ENCODE peak calls at places on chromosome 16, in eight cellular contexts. F is CD4-positive, alpha-beta T cell; Q is IMR-90; R is stimulated activated CD4-positive, alpha-beta T cell treated with anti-CD3 and anti-CD28 coated beads, Interleukin-2, amount 100 ng/mL, for 48 hours; S is NCI-H460; Y is epithelial cell of esophagus; N is lung; H is AG08396. O is an unnamed sample.
A peak's percentile ranks its signal among the peaks of the same experiment; 100 is the strongest.

GRCh38 chr16:89555265-89555664 is 5.2 kb upstream of the RPL13 start:
- DNase-seq in Y (no peak), N (no peak), H (no peak), F (no peak), Q (no peak), R (no peak), S (no peak), O (no peak)

GRCh38 chr16:51538707-51539604 is 387.9 kb upstream of the SALL1 start:
- DNase-seq in H (peak; percentile 77), R (no peak), S (no peak), Q (peak; percentile 92), F (no peak), N (no peak), Y (peak; percentile 91), O (no peak)

GRCh38 chr16:11612110-11612981 is 25.6 kb upstream of the LITAF start:
- DNase-seq in S (no peak), N (peak; percentile 87), H (no peak), R (no peak), Y (peak; percentile 80), Q (no peak), F (no peak), O (no peak)

GRCh38 chr16:28277537-28278388 is 14.6 kb upstream of the SBK1 start:
- DNase-seq in H (peak; percentile 87), S (peak; percentile 79), Q (peak; percentile 63), N (peak; percentile 86), F (peak; percentile 86), R (peak; percentile 90), Y (peak; percentile 73), O (peak; percentile 15)

GRCh38 chr16:17397499-17397891 is 73.3 kb downstream of the XYLT1 start:
- DNase-seq in Y (no peak), F (no peak), R (no peak), Q (peak; percentile 83), N (no peak), H (peak; percentile 57), S (no peak), O (no peak)

GRCh38 chr16:73956592-73957495 is 339.8 kb upstream of the PSMD7 start:
- DNase-seq in Y (peak; percentile 58), S (peak; percentile 57), Q (peak; percentile 64), H (peak; percentile 66), F (no peak), R (peak; percentile 41), N (peak; percentile 43), O (no peak)

GRCh38 chr16:86396918-86397317 is 113.4 kb upstream of the FOXF1 start:
- DNase-seq in R (no peak), H (peak; percentile 77), F (no peak), N (no peak), Y (no peak), Q (peak; percentile 95), S (peak; percentile 39), O (no peak)

GRCh38 chr16:80664226-80664625 is 123.4 kb downstream of the DYNLRB2 start:
- DNase-seq in H (no peak), R (no peak), N (no peak), S (no peak), F (no peak), Y (no peak), Q (no peak), O (no peak)

GRCh38 chr16:28193530-28194423 is 18.0 kb downstream of the XPO6 start:
- DNase-seq in Y (peak; percentile 74), F (no peak), S (no peak), N (no peak), H (peak; percentile 58), Q (peak; percentile 98), R (no peak), O (no peak)

GRCh38 chr16:10936585-10936984 is 5.7 kb downstream of the DEXI start:
- DNase-seq in F (no peak), S (no peak), N (no peak), Y (no peak), H (no peak), Q (no peak), R (no peak), O (no peak)

GRCh38 chr16:351804-352520 is 561 bp downstream of the AXIN1 start:
- DNase-seq in Q (no peak), N (no peak), F (no peak), R (peak; percentile 27), H (peak; percentile 58), S (no peak), Y (peak; percentile 23), O (no peak)

GRCh38 chr16:84514874-84515835 is 10.7 kb upstream of the MEAK7 start:
- DNase-seq in H (no peak), Y (no peak), N (peak; percentile 62), S (no peak), R (peak; percentile 74), F (peak; percentile 72), Q (no peak), O (no peak)